ENCODE peak calls at places on chromosomes 2 and 18, in four cellular contexts. G is H4, C is NCI-H2107, N is DMS153. A is an unnamed sample.

GRCh38 chr2:224948859-224949258 is 93.4 kb downstream of the DOCK10 start:
- DNase-seq in N (no peak), C (no peak), G (no peak), A (no peak)

GRCh38 chr2:100739735-100740432 is 80.1 kb upstream of the NPAS2 start:
- DNase-seq in N (no peak), G (no peak), C (no peak), A (no peak)

GRCh38 chr2:196389670-196390069 is 218.3 kb upstream of the STK17B start:
- DNase-seq in G (no peak), C (no peak), N (no peak), A (no peak)

GRCh38 chr2:25698752-25699151 is 25.4 kb upstream of the DTNB start:
- DNase-seq in G (peak), C (no peak), N (no peak), A (no peak)

GRCh38 chr2:69798466-69798908 is 31.0 kb upstream of the GMCL1 start:
- DNase-seq in N (no peak), C (no peak), G (no peak), A (no peak)

GRCh38 chr18:76488190-76488589 is 6.9 kb downstream of the ZNF516 start:
- DNase-seq in C (no peak), G (no peak), N (no peak), A (no peak)

GRCh38 chr2:230217424-230217823 is 2.4 kb downstream of the SP110 start:
- DNase-seq in C (no peak), N (no peak), G (no peak), A (no peak)

GRCh38 chr2:241179894-241180293 is 8.6 kb upstream of the ANO7 start:
- DNase-seq in N (no peak), G (no peak), C (no peak), A (no peak)

GRCh38 chr18:60197233-60197632 is 175.3 kb downstream of the MC4R start:
- DNase-seq in C (no peak), N (no peak), G (no peak), A (no peak)

GRCh38 chr18:49733896-49734585 is 79.3 kb downstream of the ACAA2 start:
- DNase-seq in G (no peak), N (no peak), C (no peak), A (no peak)

GRCh38 chr2:239963646-239964205 is 61.4 kb downstream of the NDUFA10 start:
- DNase-seq in G (no peak), N (no peak), C (no peak), A (no peak)

GRCh38 chr18:26634631-26635030 is 86.3 kb upstream of the KCTD1 start:
- DNase-seq in C (no peak), G (no peak), N (no peak), A (no peak)

GRCh38 chr18:78587096-78587495 is 392.5 kb upstream of the SALL3 start:
- DNase-seq in G (no peak), N (no peak), C (no peak), A (no peak)

GRCh38 chr2:97691166-97691565 is 21.7 kb downstream of the C2orf92 start:
- DNase-seq in N (no peak), G (no peak), C (no peak), A (no peak)

GRCh38 chr18:79203017-79203605 is 133.9 kb downstream of the ATP9B start:
- DNase-seq in N (no peak), C (peak), G (no peak), A (no peak)

GRCh38 chr18:25423760-25424159 is 71.8 kb upstream of the ZNF521 start:
- DNase-seq in C (no peak), N (no peak), G (no peak), A (no peak)

GRCh38 chr2:47429795-47430194 is 26.8 kb downstream of the MSH2 start:
- DNase-seq in G (no peak), N (no peak), C (no peak), A (no peak)

GRCh38 chr18:22871809-22872525 is 61.2 kb upstream of the RBBP8 start:
- DNase-seq in N (no peak), C (no peak), G (peak), A (no peak)

GRCh38 chr2:129646107-129646506 is 333.4 kb upstream of the RAB6C start:
- DNase-seq in C (no peak), G (no peak), N (no peak), A (no peak)

GRCh38 chr2:50051374-50051773 is 897.1 kb upstream of the FSHR start:
- DNase-seq in G (no peak), C (no peak), N (no peak), A (no peak)

GRCh38 chr2:104976603-104977120 is 61.2 kb upstream of the MRPS9 start:
- DNase-seq in N (no peak), C (no peak), G (peak), A (no peak)

GRCh38 chr18:74497308-74497640 is 1.1 kb downstream of the CNDP2 start:
- DNase-seq in C (no peak), N (no peak), G (no peak), A (no peak)

GRCh38 chr2:124250433-124250832 is 225.3 kb downstream of the CNTNAP5 start:
- DNase-seq in G (no peak), N (no peak), C (no peak), A (peak)

GRCh38 chr18:10860937-10861336 is 288.4 kb downstream of the PIEZO2 start:
- DNase-seq in N (no peak), C (no peak), G (peak), A (no peak)

A was measured in NCI-H1436.